ENCODE peak calls at places on chromosomes 6 and 20, in six cellular contexts. T is HS-5, A is mesendoderm, B is lung, G is dermis microvascular lymphatic vessel endothelial cell, M is RWPE1. Q is an unnamed sample.

GRCh38 chr20:50370036-50370566 is 140.1 kb upstream of the PTPN1 start:
- DNase-seq in A (no peak), M (no peak), B (no peak), G (no peak), T (no peak), Q (no peak)

GRCh38 chr6:12890171-12890790 is 173.7 kb downstream of the PHACTR1 start:
- DNase-seq in T (no peak), A (peak; percentile 53), M (no peak), G (no peak), B (no peak), Q (no peak)

GRCh38 chr6:16267428-16268263 is 29.3 kb downstream of the GMPR start:
- DNase-seq in B (no peak), M (no peak), T (no peak), A (no peak), G (no peak), Q (no peak)

GRCh38 chr6:32113386-32114352 is 4.5 kb upstream of the TNXB start:
- DNase-seq in M (peak; percentile 71), B (peak; percentile 75), G (peak; percentile 47), T (peak; percentile 78), A (peak; percentile 96), Q (peak; percentile 97)

GRCh38 chr6:150417899-150418824 is 49.4 kb downstream of the IYD start:
- DNase-seq in A (peak; percentile 83), B (no peak), M (peak; percentile 83), T (peak; percentile 83), G (peak; percentile 78), Q (peak; percentile 72)

GRCh38 chr20:62350098-62350628 is 16.9 kb downstream of the LAMA5 start:
- DNase-seq in B (peak; percentile 72), A (peak; percentile 68), G (no peak), M (peak; percentile 97), T (no peak), Q (no peak)

GRCh38 chr20:58700121-58700780 is 7.7 kb downstream of the NPEPL1 start:
- DNase-seq in A (no peak), M (no peak), B (no peak), G (no peak), T (no peak), Q (no peak)

GRCh38 chr6:89013463-89013862 is 50.0 kb upstream of the RNGTT start:
- DNase-seq in B (no peak), A (no peak), G (no peak), M (no peak), T (no peak), Q (no peak)

GRCh38 chr6:139430897-139431601 is 56.6 kb upstream of the CITED2 start:
- DNase-seq in B (no peak), T (no peak), M (no peak), G (no peak), A (no peak), Q (no peak)

GRCh38 chr6:6824381-6824780 is 235.9 kb downstream of the LY86 start:
- DNase-seq in B (no peak), M (no peak), G (no peak), T (no peak), A (no peak), Q (no peak)

GRCh38 chr20:3492669-3493068 is 21.9 kb downstream of the ATRN start:
- DNase-seq in A (no peak), G (no peak), B (no peak), T (no peak), M (no peak), Q (no peak)

GRCh38 chr6:52482903-52483670 is 62.9 kb downstream of the EFHC1 start:
- DNase-seq in M (no peak), B (no peak), G (peak; percentile 32), T (no peak), A (no peak), Q (no peak)

GRCh38 chr6:31157543-31158139 is at the start of gene CCHCR1:
- DNase-seq in M (no peak), G (no peak), A (peak; percentile 23), B (no peak), T (no peak), Q (no peak)

GRCh38 chr6:1461207-1461606 is 71.8 kb downstream of the FOXF2 start:
- DNase-seq in M (peak; percentile 34), B (no peak), A (no peak), T (peak; percentile 68), G (no peak), Q (peak; percentile 55)

GRCh38 chr6:53524455-53524815 is 20.5 kb downstream of the GCLC start:
- DNase-seq in M (peak; percentile 42), G (no peak), T (no peak), B (no peak), A (peak; percentile 69), Q (peak; percentile 12)

GRCh38 chr6:137861550-137862337 is 5.3 kb upstream of the TNFAIP3 start:
- DNase-seq in B (no peak), M (no peak), G (no peak), A (no peak), T (no peak), Q (no peak)

GRCh38 chr20:58719258-58719657 is 26.7 kb downstream of the NPEPL1 start:
- DNase-seq in G (no peak), A (no peak), M (no peak), T (no peak), B (peak; percentile 22), Q (no peak)

GRCh38 chr20:53748821-53749402 is 155.3 kb upstream of the ZNF217 start:
- DNase-seq in G (no peak), M (no peak), T (no peak), B (no peak), A (no peak), Q (no peak)

GRCh38 chr6:5173862-5174643 is 86.7 kb downstream of the LYRM4 start:
- DNase-seq in T (no peak), B (no peak), M (no peak), G (no peak), A (no peak), Q (no peak)

GRCh38 chr6:132298344-132298949 is 102.8 kb downstream of the MOXD1 start:
- DNase-seq in M (peak; percentile 13), T (no peak), B (no peak), A (peak; percentile 62), G (peak; percentile 36), Q (no peak)

GRCh38 chr6:45661667-45662066 is 283.9 kb upstream of the SUPT3H start:
- DNase-seq in B (no peak), T (no peak), A (no peak), M (no peak), G (no peak), Q (no peak)

GRCh38 chr6:18242062-18242851 is 22.1 kb downstream of the DEK start:
- DNase-seq in M (peak; percentile 62), T (peak; percentile 77), B (no peak), G (peak; percentile 54), A (peak; percentile 23), Q (peak; percentile 63)

GRCh38 chr20:51431321-51431720 is 111.2 kb downstream of the NFATC2 start:
- DNase-seq in G (no peak), M (no peak), B (no peak), A (no peak), T (no peak), Q (no peak)

GRCh38 chr20:888057-888456 is 28.1 kb downstream of the ANGPT4 start:
- DNase-seq in T (no peak), M (no peak), A (no peak), G (no peak), B (no peak), Q (no peak)

GRCh38 chr20:47872341-47872740 is 87.1 kb upstream of the SULF2 start:
- DNase-seq in B (no peak), T (no peak), M (no peak), A (no peak), G (no peak), Q (no peak)